ENCODE peak calls at places on chromosomes 13 and 19, in six cellular contexts. I, P, K, R, S and M are unnamed samples.

GRCh38 chr13:65913173-65913572 is 1317.0 kb downstream of the PCDH9 start:
- DNase-seq in S (no peak), K (no peak), R (no peak), P (no peak), I (no peak), M (no peak)

GRCh38 chr19:16338470-16339360 is 14.1 kb downstream of the KLF2 start:
- DNase-seq in K (no peak), I (peak; percentile 72), S (peak; percentile 28), R (no peak), P (no peak), M (peak; percentile 59)

GRCh38 chr13:44317752-44318550 is 55.7 kb upstream of the SERP2 start:
- DNase-seq in R (no peak), K (no peak), S (no peak), I (no peak), P (no peak), M (no peak)

GRCh38 chr19:23917856-23918255 is 3.2 kb downstream of the ZNF726 start:
- DNase-seq in K (no peak), I (no peak), P (no peak), S (no peak), R (no peak), M (no peak)

GRCh38 chr19:1540353-1540925 is 16.6 kb downstream of the PLK5 start:
- DNase-seq in S (no peak), I (no peak), P (no peak), R (no peak), K (no peak), M (no peak)

GRCh38 chr19:14030997-14031718 is 404 bp upstream of the IL27RA start:
- DNase-seq in K (peak; percentile 36), R (no peak), I (no peak), S (no peak), P (no peak), M (no peak)

GRCh38 chr19:318509-318774 is 26.2 kb downstream of the MIER2 start:
- DNase-seq in I (no peak), S (no peak), R (no peak), K (no peak), P (no peak), M (no peak)

GRCh38 chr13:28582225-28582891 is 76.6 kb upstream of the POMP start:
- DNase-seq in I (no peak), K (no peak), S (no peak), R (peak; percentile 74), P (no peak), M (no peak)

GRCh38 chr13:65461590-65461989 is 1768.5 kb downstream of the PCDH9 start:
- DNase-seq in R (peak; percentile 2), P (no peak), K (no peak), S (no peak), I (no peak), M (no peak)

GRCh38 chr13:80835902-80836301 is 495.0 kb upstream of the SPRY2 start:
- DNase-seq in R (no peak), S (no peak), P (no peak), K (no peak), I (no peak), M (no peak)

GRCh38 chr13:39734952-39735351 is 79.5 kb downstream of the COG6 start:
- DNase-seq in K (no peak), R (no peak), P (no peak), I (no peak), S (no peak), M (no peak)

GRCh38 chr19:23415561-23416191 is 20.4 kb upstream of the ZNF91 start:
- DNase-seq in P (peak; percentile 79), K (peak; percentile 86), S (no peak), I (no peak), R (no peak), M (no peak)

GRCh38 chr19:39792999-39793546 is 14.4 kb downstream of the LEUTX start:
- DNase-seq in S (peak; percentile 54), I (peak; percentile 88), P (peak; percentile 25), R (peak; percentile 82), K (peak; percentile 80), M (peak; percentile 40)

GRCh38 chr13:93472296-93472695 is 245.7 kb downstream of the GPC6 start:
- DNase-seq in R (no peak), I (no peak), P (no peak), K (no peak), S (no peak), M (no peak)

DNA sequence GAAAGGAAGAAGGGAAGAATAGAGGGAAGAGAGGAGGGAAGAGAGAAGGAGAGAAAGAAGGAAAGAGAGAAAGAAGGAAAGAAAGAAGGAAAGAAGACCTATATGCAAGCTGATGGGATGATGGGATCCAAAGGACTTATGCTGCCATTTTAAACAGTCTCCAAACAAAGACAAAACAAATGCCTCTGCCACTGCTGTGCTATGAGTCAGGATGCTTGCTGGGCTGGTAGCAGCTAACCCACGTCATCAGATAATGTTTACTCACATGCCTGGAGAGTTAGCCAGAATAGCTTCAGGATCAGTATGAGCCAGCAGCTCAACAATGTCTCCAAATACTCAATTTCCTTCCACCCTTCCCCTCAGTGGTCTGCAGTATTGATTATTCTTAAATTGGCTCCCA is 12.0 kb upstream of the ZNF274 start:
- DNase-seq in K (no peak), S (no peak), P (no peak), I (peak; percentile 71), R (no peak), M (no peak)
- TF ChIP-seq CHD2 in K (no peak), S (no peak), P (no peak), I (no peak), R (no peak), M (no peak)

DNA sequence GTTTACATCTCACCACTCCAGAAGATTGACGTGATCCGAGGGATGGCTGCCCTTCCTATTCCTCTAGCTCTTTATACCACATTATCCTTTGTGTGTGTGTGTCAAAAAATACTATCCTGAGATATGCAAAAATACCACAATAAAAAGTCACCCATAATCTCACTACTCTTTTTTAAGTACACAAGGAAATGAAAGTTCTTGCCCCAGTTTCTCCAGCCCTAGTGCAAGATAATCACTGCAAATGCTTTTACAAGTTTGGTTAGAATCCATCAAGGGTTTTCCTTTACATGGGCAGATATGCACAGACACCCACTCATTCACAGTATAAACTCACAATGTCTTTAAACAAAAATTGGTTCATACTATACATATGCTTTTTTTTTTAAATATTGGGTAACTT is 89.3 kb downstream of the DIAPH3 start:
- DNase-seq in P (no peak), R (no peak), I (no peak), S (no peak), K (no peak), M (peak; percentile 9)
- TF ChIP-seq CHD2 in P (no peak), R (no peak), I (no peak), S (no peak), K (no peak), M (no peak)

DNA sequence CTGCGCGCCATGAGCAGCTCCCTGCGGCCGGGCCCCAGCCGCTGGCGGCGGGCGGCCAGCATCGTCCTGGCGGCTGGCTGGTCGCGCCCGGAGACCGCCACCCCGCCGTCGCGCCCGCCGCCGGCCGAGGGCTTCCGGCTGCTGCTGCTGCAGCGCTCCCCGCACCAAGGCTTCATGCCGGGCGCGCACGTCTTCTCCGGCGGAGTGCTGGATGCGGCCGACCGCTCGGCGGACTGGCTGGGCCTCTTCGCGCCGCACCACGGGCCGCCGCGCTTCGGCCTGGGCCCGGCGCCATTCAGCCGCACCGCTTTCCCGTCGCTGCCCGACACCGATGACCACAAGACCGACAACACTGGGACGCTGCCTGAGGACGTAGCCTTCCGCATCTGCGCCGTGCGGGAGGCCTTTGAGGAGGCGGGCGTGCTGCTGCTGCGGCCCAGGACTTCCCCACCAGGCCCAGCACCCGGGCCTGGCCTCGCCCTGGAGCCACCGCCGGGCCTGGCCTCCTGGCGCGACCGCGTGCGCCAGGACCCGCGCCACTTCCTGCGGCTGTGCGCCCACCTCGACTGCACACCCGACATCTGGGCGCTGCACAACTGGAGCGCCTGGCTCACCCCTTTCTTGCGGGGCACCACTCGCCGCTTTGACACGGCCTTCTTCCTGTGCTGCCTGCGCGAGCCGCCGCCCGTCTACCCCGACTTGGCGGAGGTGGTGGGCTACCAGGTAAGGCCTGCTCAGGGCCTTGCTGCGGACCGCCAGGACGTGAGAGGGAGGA is 518 bp downstream of the NUDT19 start:
- DNase-seq in K (peak; percentile 81), R (peak; percentile 76), S (no peak), I (peak; percentile 85), P (no peak), M (no peak)
- TF ChIP-seq CHD2 in K (no peak), R (no peak), S (no peak), I (no peak), P (no peak), M (no peak)

GRCh38 chr13:113178070-113178895 is 19.8 kb downstream of the PROZ start:
- DNase-seq in I (no peak), R (no peak), P (no peak), S (no peak), K (peak; percentile 53), M (no peak)
- TF ChIP-seq CHD2 in I (no peak), R (no peak), P (no peak), S (no peak), K (peak; percentile 41), M (no peak)

DNA sequence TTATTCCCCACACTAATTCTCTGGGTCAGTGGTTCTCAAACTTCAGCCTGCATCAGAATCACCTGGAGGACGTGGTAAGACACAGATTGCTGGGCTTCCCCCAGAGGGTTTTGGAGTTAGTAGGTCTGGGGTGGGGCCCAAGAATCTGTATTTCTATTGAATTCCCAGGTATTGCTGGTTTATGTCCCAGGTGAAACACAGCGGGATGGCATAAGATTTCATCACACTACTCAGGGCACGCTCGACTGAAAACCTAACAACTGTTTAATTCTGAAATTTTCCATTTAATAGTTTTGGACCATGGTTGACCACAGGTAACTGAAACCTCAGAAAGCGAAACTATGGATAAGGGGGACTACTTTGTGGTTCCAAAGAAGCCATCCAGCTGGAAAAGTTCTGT is 6.5 kb downstream of the MLNR start:
- DNase-seq in K (no peak), R (no peak), I (no peak), S (no peak), P (no peak), M (no peak)
- TF ChIP-seq CHD2 in K (no peak), R (no peak), I (no peak), S (no peak), P (no peak), M (no peak)

GRCh38 chr19:7391218-7391670 is 42.5 kb downstream of the ARHGEF18 start:
- DNase-seq in S (peak; percentile 77), I (peak; percentile 94), P (no peak), K (no peak), R (peak; percentile 51), M (no peak)

GRCh38 chr19:7393934-7394508 is 45.3 kb downstream of the ARHGEF18 start:
- DNase-seq in I (no peak), S (no peak), R (peak; percentile 24), P (no peak), K (no peak), M (no peak)

GRCh38 chr19:7394728-7395359 is 46.1 kb downstream of the ARHGEF18 start:
- DNase-seq in I (peak; percentile 84), K (peak; percentile 99), S (peak; percentile 73), R (peak; percentile 91), P (peak; percentile 68), M (peak; percentile 80)

GRCh38 chr19:7395360-7395781 is 46.6 kb downstream of the ARHGEF18 start:
- DNase-seq in S (no peak), I (no peak), P (no peak), R (peak; percentile 15), K (peak; percentile 62), M (no peak)

DNA sequence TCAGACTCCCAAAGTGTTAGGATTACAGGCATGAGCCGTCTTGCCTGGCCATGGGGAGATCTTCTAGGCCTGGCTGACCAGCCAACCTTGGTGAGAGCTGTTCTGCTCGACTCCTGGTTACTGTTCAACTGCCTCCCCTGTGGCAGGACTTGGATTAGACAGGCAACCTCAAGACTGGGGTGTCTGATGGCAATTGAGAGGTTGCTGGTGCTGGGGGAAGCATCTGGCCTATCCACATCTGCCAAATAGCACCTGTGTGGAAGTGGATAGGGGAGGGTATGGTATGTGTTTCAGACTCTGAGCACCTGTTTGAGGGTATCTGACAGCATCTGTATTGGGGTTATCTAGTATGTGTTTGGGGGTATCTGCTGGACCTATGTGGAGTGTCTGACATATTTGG is 44.7 kb downstream of the ARHGEF18 start:
- DNase-seq in S (no peak), K (no peak), R (no peak), I (no peak), P (no peak), M (no peak)
- TF ChIP-seq CHD2 in S (no peak), K (no peak), R (no peak), I (no peak), P (no peak), M (no peak)